ENCODE peak calls at places on chromosomes 3 and 15, in ten cellular contexts. One of them, this sample, is unnamed. For H3K4me1 and H3K36me3, the result is how much of the 10 kb centered on the place peaks cover.

GRCh38 chr3:61571516-61572336 is 10.4 kb downstream of the PTPRG start:
- DNase-seq in SJSA1: no peak
- DNase-seq in heart left ventricle: no peak
- DNase-seq in lung: peak
- DNase-seq in OCI-LY7: no peak
- DNase-seq in heart right ventricle: no peak
- DNase-seq in iPS DF 6.9: no peak
- DNase-seq in cardiac muscle cell: no peak
- DNase-seq in mesendoderm: no peak
- DNase-seq in prostate gland: no peak
- DNase-seq in this sample: no peak

GRCh38 chr3:83928903-83929302 is 1029.9 kb upstream of the CADM2 start:
- DNase-seq in OCI-LY7: no peak
- DNase-seq in SJSA1: no peak
- DNase-seq in cardiac muscle cell: no peak
- DNase-seq in heart right ventricle: no peak
- DNase-seq in lung: no peak
- DNase-seq in mesendoderm: no peak
- DNase-seq in prostate gland: no peak
- DNase-seq in heart left ventricle: no peak
- DNase-seq in iPS DF 6.9: no peak
- DNase-seq in this sample: no peak

GRCh38 chr3:43256714-43257461 is 29.5 kb upstream of the SNRK start:
- DNase-seq in iPS DF 6.9: no peak
- DNase-seq in OCI-LY7: no peak
- DNase-seq in mesendoderm: no peak
- DNase-seq in lung: peak
- DNase-seq in cardiac muscle cell: no peak
- DNase-seq in prostate gland: no peak
- DNase-seq in SJSA1: no peak
- DNase-seq in heart right ventricle: no peak
- DNase-seq in heart left ventricle: no peak
- DNase-seq in this sample: no peak

GRCh38 chr3:17175187-17175839 is 290.6 kb downstream of the PLCL2 start:
- DNase-seq in heart left ventricle: no peak
- DNase-seq in heart right ventricle: no peak
- DNase-seq in prostate gland: no peak
- DNase-seq in lung: no peak
- DNase-seq in mesendoderm: no peak
- DNase-seq in cardiac muscle cell: no peak
- DNase-seq in SJSA1: peak
- DNase-seq in OCI-LY7: no peak
- DNase-seq in iPS DF 6.9: no peak
- DNase-seq in this sample: no peak

GRCh38 chr15:61748529-61748928 is 311.7 kb downstream of the VPS13C start:
- DNase-seq in mesendoderm: no peak
- DNase-seq in lung: no peak
- DNase-seq in SJSA1: peak
- DNase-seq in heart left ventricle: no peak
- DNase-seq in heart right ventricle: no peak
- DNase-seq in cardiac muscle cell: no peak
- DNase-seq in OCI-LY7: no peak
- DNase-seq in iPS DF 6.9: no peak
- DNase-seq in prostate gland: no peak
- DNase-seq in this sample: no peak

GRCh38 chr15:94205366-94205765 is 26.0 kb upstream of the MCTP2 start:
- DNase-seq in prostate gland: no peak
- DNase-seq in SJSA1: peak
- DNase-seq in mesendoderm: no peak
- DNase-seq in heart right ventricle: no peak
- DNase-seq in iPS DF 6.9: no peak
- DNase-seq in OCI-LY7: no peak
- DNase-seq in cardiac muscle cell: no peak
- DNase-seq in heart left ventricle: no peak
- DNase-seq in lung: no peak
- DNase-seq in this sample: no peak

GRCh38 chr3:93994056-93994455 is 14.1 kb downstream of the ARL13B start:
- DNase-seq in OCI-LY7: no peak
- DNase-seq in cardiac muscle cell: no peak
- DNase-seq in prostate gland: no peak
- DNase-seq in heart left ventricle: no peak
- DNase-seq in mesendoderm: no peak
- DNase-seq in iPS DF 6.9: no peak
- DNase-seq in heart right ventricle: no peak
- DNase-seq in SJSA1: no peak
- DNase-seq in lung: no peak
- DNase-seq in this sample: no peak

GRCh38 chr3:165744025-165744424 is 93.2 kb downstream of the BCHE start:
- DNase-seq in mesendoderm: no peak
- DNase-seq in heart right ventricle: no peak
- DNase-seq in heart left ventricle: no peak
- DNase-seq in lung: no peak
- DNase-seq in prostate gland: no peak
- DNase-seq in iPS DF 6.9: no peak
- DNase-seq in SJSA1: no peak
- DNase-seq in cardiac muscle cell: no peak
- DNase-seq in OCI-LY7: no peak
- DNase-seq in this sample: no peak

GRCh38 chr3:56102034-56102433 is 366.2 kb downstream of the ERC2 start:
- DNase-seq in SJSA1: no peak
- DNase-seq in prostate gland: no peak
- DNase-seq in heart right ventricle: no peak
- DNase-seq in lung: no peak
- DNase-seq in mesendoderm: no peak
- DNase-seq in OCI-LY7: no peak
- DNase-seq in cardiac muscle cell: no peak
- DNase-seq in iPS DF 6.9: no peak
- DNase-seq in heart left ventricle: no peak
- DNase-seq in this sample: no peak

GRCh38 chr3:143120716-143121239 is 1.2 kb downstream of the CHST2 start:
- DNase-seq in mesendoderm: peak
- DNase-seq in OCI-LY7: no peak
- DNase-seq in lung: no peak
- DNase-seq in heart left ventricle: no peak
- DNase-seq in cardiac muscle cell: peak
- DNase-seq in iPS DF 6.9: no peak
- DNase-seq in SJSA1: peak
- DNase-seq in heart right ventricle: peak
- DNase-seq in prostate gland: no peak
- DNase-seq in this sample: peak

GRCh38 chr15:44798815-44799214 is 62.5 kb downstream of the TRIM69 start:
- DNase-seq in OCI-LY7: no peak
- DNase-seq in SJSA1: no peak
- DNase-seq in lung: no peak
- DNase-seq in mesendoderm: no peak
- DNase-seq in prostate gland: no peak
- DNase-seq in iPS DF 6.9: no peak
- DNase-seq in cardiac muscle cell: no peak
- DNase-seq in heart right ventricle: no peak
- DNase-seq in heart left ventricle: no peak
- DNase-seq in this sample: no peak

GRCh38 chr3:15180042-15180611 is 25.9 kb upstream of the CAPN7 start:
- DNase-seq in mesendoderm: no peak
- DNase-seq in prostate gland: no peak
- DNase-seq in cardiac muscle cell: no peak
- DNase-seq in OCI-LY7: no peak
- DNase-seq in heart right ventricle: no peak
- DNase-seq in lung: no peak
- DNase-seq in heart left ventricle: no peak
- DNase-seq in SJSA1: no peak
- DNase-seq in iPS DF 6.9: no peak
- DNase-seq in this sample: no peak

GRCh38 chr3:43371494-43371893 is 85.2 kb downstream of the SNRK start:
- DNase-seq in mesendoderm: no peak
- DNase-seq in heart left ventricle: no peak
- DNase-seq in OCI-LY7: no peak
- DNase-seq in heart right ventricle: no peak
- DNase-seq in iPS DF 6.9: no peak
- DNase-seq in prostate gland: no peak
- DNase-seq in cardiac muscle cell: no peak
- DNase-seq in lung: no peak
- DNase-seq in SJSA1: no peak
- DNase-seq in this sample: no peak

GRCh38 chr3:32855350-32855953 is 37.7 kb downstream of the TRIM71 start:
- DNase-seq in OCI-LY7: no peak
- DNase-seq in iPS DF 6.9: no peak
- DNase-seq in cardiac muscle cell: no peak
- DNase-seq in heart left ventricle: no peak
- DNase-seq in prostate gland: no peak
- DNase-seq in heart right ventricle: no peak
- DNase-seq in mesendoderm: no peak
- DNase-seq in SJSA1: no peak
- DNase-seq in lung: no peak
- DNase-seq in this sample: no peak
- H3K4me1 ChIP-seq in OCI-LY7: under half
- H3K4me1 ChIP-seq in iPS DF 6.9: under half
- H3K4me1 ChIP-seq in cardiac muscle cell: under half
- H3K4me1 ChIP-seq in heart left ventricle: under half
- H3K4me1 ChIP-seq in prostate gland: under half
- H3K4me1 ChIP-seq in heart right ventricle: under half
- H3K4me1 ChIP-seq in mesendoderm: under half
- H3K4me1 ChIP-seq in SJSA1: under half
- H3K4me1 ChIP-seq in lung: under half
- H3K4me1 ChIP-seq in this sample: under half

GRCh38 chr3:11555211-11555782 is 88.4 kb downstream of the VGLL4 start:
- DNase-seq in heart left ventricle: no peak
- DNase-seq in heart right ventricle: no peak
- DNase-seq in SJSA1: no peak
- DNase-seq in mesendoderm: no peak
- DNase-seq in cardiac muscle cell: no peak
- DNase-seq in OCI-LY7: no peak
- DNase-seq in iPS DF 6.9: no peak
- DNase-seq in prostate gland: no peak
- DNase-seq in lung: no peak
- DNase-seq in this sample: no peak

GRCh38 chr3:11555823-11556222 is 87.9 kb downstream of the VGLL4 start:
- DNase-seq in cardiac muscle cell: no peak
- DNase-seq in mesendoderm: no peak
- DNase-seq in heart right ventricle: no peak
- DNase-seq in iPS DF 6.9: no peak
- DNase-seq in OCI-LY7: no peak
- DNase-seq in SJSA1: no peak
- DNase-seq in heart left ventricle: no peak
- DNase-seq in lung: no peak
- DNase-seq in prostate gland: no peak
- DNase-seq in this sample: no peak

GRCh38 chr3:11553436-11554235 is 90.1 kb downstream of the VGLL4 start:
- DNase-seq in mesendoderm: no peak
- DNase-seq in iPS DF 6.9: no peak
- DNase-seq in cardiac muscle cell: no peak
- DNase-seq in SJSA1: peak
- DNase-seq in heart left ventricle: no peak
- DNase-seq in heart right ventricle: peak
- DNase-seq in lung: no peak
- DNase-seq in prostate gland: peak
- DNase-seq in OCI-LY7: no peak
- DNase-seq in this sample: no peak

GRCh38 chr3:11554236-11554610 is 89.5 kb downstream of the VGLL4 start:
- DNase-seq in lung: no peak
- DNase-seq in heart right ventricle: no peak
- DNase-seq in SJSA1: no peak
- DNase-seq in prostate gland: no peak
- DNase-seq in heart left ventricle: no peak
- DNase-seq in cardiac muscle cell: no peak
- DNase-seq in iPS DF 6.9: no peak
- DNase-seq in mesendoderm: no peak
- DNase-seq in OCI-LY7: no peak
- DNase-seq in this sample: no peak

GRCh38 chr3:11554666-11555065 is 89.0 kb downstream of the VGLL4 start:
- DNase-seq in SJSA1: no peak
- DNase-seq in OCI-LY7: no peak
- DNase-seq in cardiac muscle cell: no peak
- DNase-seq in prostate gland: no peak
- DNase-seq in heart left ventricle: no peak
- DNase-seq in heart right ventricle: no peak
- DNase-seq in lung: no peak
- DNase-seq in mesendoderm: no peak
- DNase-seq in iPS DF 6.9: no peak
- DNase-seq in this sample: no peak
- H3K36me3 ChIP-seq in SJSA1: half or more
- H3K36me3 ChIP-seq in OCI-LY7: half or more
- H3K36me3 ChIP-seq in cardiac muscle cell: under half
- H3K36me3 ChIP-seq in prostate gland: under half
- H3K36me3 ChIP-seq in heart left ventricle: under half
- H3K36me3 ChIP-seq in heart right ventricle: half or more
- H3K36me3 ChIP-seq in lung: under half
- H3K36me3 ChIP-seq in mesendoderm: under half
- H3K36me3 ChIP-seq in iPS DF 6.9: under half
- H3K36me3 ChIP-seq in this sample: under half

DNA sequence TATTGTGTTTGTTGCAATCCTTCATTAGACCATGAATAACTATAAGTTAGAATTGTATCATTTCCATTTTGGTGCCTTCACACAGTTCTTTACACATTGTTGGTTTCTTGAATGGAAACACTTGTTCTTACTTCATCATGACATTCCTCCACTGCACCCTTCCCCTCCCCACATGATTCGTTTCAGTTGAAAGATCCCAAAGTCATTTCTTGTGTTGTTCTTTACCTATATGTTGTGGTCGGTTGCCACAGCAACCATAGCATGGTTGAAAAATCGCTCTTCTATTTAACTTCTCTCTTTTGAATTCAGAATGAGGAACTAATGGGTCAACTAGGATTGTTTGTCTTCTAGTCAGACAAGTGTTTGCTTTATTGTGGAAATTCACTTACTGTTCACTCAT is 103.3 kb downstream of the IL1RAP start:
- DNase-seq in heart right ventricle: no peak
- DNase-seq in mesendoderm: peak
- DNase-seq in heart left ventricle: no peak
- DNase-seq in iPS DF 6.9: no peak
- DNase-seq in prostate gland: no peak
- DNase-seq in SJSA1: no peak
- DNase-seq in cardiac muscle cell: no peak
- DNase-seq in OCI-LY7: peak
- DNase-seq in lung: peak
- DNase-seq in this sample: no peak
- H3K4me1 ChIP-seq in heart right ventricle: half or more
- H3K4me1 ChIP-seq in mesendoderm: under half
- H3K4me1 ChIP-seq in heart left ventricle: under half
- H3K4me1 ChIP-seq in iPS DF 6.9: under half
- H3K4me1 ChIP-seq in prostate gland: under half
- H3K4me1 ChIP-seq in SJSA1: under half
- H3K4me1 ChIP-seq in cardiac muscle cell: under half
- H3K4me1 ChIP-seq in OCI-LY7: under half
- H3K4me1 ChIP-seq in lung: under half
- H3K4me1 ChIP-seq in this sample: under half

DNA sequence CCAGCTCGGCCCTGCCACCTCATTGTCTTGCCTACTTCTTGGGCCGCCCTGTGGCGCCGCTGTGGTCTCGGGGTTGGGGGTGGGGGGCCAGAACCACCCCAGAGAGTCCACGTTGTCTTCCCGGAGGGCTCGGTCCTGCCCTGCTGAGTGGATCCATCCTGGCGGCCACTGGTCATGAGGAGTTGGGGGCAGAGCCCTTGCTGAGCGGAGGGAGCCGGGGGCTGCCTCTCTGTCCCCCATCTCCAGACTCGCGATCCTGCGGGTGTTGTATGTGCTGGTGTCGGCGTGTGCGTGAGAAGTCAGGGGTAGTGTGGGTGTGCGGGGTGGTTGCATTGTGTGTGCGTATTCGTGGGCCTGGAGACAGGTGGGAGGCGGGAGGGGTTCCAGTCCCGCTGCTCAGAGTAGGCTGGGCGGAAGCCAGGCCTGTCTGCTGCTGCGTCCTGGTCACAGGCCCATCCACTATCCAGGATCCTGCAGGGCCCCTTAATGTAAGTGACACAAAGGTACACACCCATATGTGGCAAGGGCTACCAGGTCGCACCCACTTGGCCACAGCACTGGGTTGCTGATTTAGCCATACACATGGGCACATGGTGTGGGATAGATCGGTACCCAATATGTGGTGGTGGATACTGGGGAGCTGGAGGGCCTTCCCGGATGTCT is 30.7 kb downstream of the NBEAL2 start:
- DNase-seq in SJSA1: no peak
- DNase-seq in lung: no peak
- DNase-seq in iPS DF 6.9: no peak
- DNase-seq in OCI-LY7: no peak
- DNase-seq in heart left ventricle: no peak
- DNase-seq in cardiac muscle cell: no peak
- DNase-seq in heart right ventricle: no peak
- DNase-seq in mesendoderm: no peak
- DNase-seq in prostate gland: no peak
- DNase-seq in this sample: peak
- H3K36me3 ChIP-seq in SJSA1: under half
- H3K36me3 ChIP-seq in lung: under half
- H3K36me3 ChIP-seq in iPS DF 6.9: under half
- H3K36me3 ChIP-seq in OCI-LY7: half or more
- H3K36me3 ChIP-seq in heart left ventricle: under half
- H3K36me3 ChIP-seq in cardiac muscle cell: under half
- H3K36me3 ChIP-seq in heart right ventricle: half or more
- H3K36me3 ChIP-seq in mesendoderm: under half
- H3K36me3 ChIP-seq in prostate gland: under half
- H3K36me3 ChIP-seq in this sample: under half

This sample was measured in colonic mucosa.